ENCODE peak calls at places on chromosomes 3 and 15, in six cellular contexts. F, Q, E, Z, G and A are unnamed samples.

GRCh38 chr3:32502089-32502943 is at the start of gene CMTM6:
- DNase-seq in F (peak; percentile 82), Q (no peak), E (peak; percentile 91), Z (peak; percentile 79), G (peak; percentile 91), A (peak; percentile 94)

GRCh38 chr3:171415070-171415469 is 45.1 kb downstream of the TNIK start:
- DNase-seq in F (peak; percentile 93), Q (peak; percentile 10), E (no peak), Z (no peak), G (no peak), A (no peak)

GRCh38 chr3:56758539-56758981 is 43.2 kb downstream of the ARHGEF3 start:
- DNase-seq in F (peak; percentile 93), Q (peak; percentile 83), E (peak; percentile 63), Z (peak; percentile 60), G (no peak), A (peak; percentile 69)

GRCh38 chr3:28033059-28033784 is 208.2 kb upstream of the CMC1 start:
- DNase-seq in F (no peak), Q (no peak), E (no peak), Z (no peak), G (no peak), A (no peak)

GRCh38 chr3:32820971-32821685 is 3.3 kb downstream of the TRIM71 start:
- DNase-seq in F (no peak), Q (no peak), E (no peak), Z (no peak), G (no peak), A (no peak)

GRCh38 chr3:149382091-149382467 is 4.6 kb upstream of the TM4SF1 start:
- DNase-seq in F (peak; percentile 90), Q (peak; percentile 72), E (peak; percentile 53), Z (no peak), G (no peak), A (no peak)

GRCh38 chr3:128457918-128458317 is 8.8 kb downstream of the DNAJB8 start:
- DNase-seq in F (no peak), Q (no peak), E (no peak), Z (no peak), G (no peak), A (no peak)

GRCh38 chr15:81106560-81106959 is 27.5 kb upstream of the CFAP161 start:
- DNase-seq in F (peak; percentile 72), Q (peak; percentile 65), E (peak; percentile 69), Z (peak; percentile 62), G (no peak), A (peak; percentile 72)

GRCh38 chr3:69309810-69310209 is 76.1 kb downstream of the FRMD4B start:
- DNase-seq in F (peak; percentile 40), Q (peak; percentile 32), E (no peak), Z (peak; percentile 49), G (no peak), A (no peak)

GRCh38 chr15:64911317-64912186 is at the start of gene ANKDD1A:
- DNase-seq in F (peak; percentile 51), Q (no peak), E (peak; percentile 85), Z (peak; percentile 70), G (peak; percentile 83), A (peak; percentile 83)

GRCh38 chr15:58805095-58805494 is 34.0 kb downstream of the MINDY2 start:
- DNase-seq in F (no peak), Q (no peak), E (no peak), Z (no peak), G (no peak), A (no peak)

GRCh38 chr3:133820889-133821675 is 15.5 kb downstream of the SRPRB start:
- DNase-seq in F (no peak), Q (no peak), E (no peak), Z (no peak), G (no peak), A (no peak)

GRCh38 chr3:166829896-166830295 is 550.2 kb downstream of the ZBBX start:
- DNase-seq in F (no peak), Q (no peak), E (no peak), Z (peak; percentile 52), G (no peak), A (no peak)

GRCh38 chr3:123365450-123366143 is 83.3 kb downstream of the ADCY5 start:
- DNase-seq in F (no peak), Q (no peak), E (no peak), Z (peak; percentile 26), G (no peak), A (no peak)

GRCh38 chr15:57031605-57032004 is 113.2 kb downstream of the TCF12 start:
- DNase-seq in F (peak; percentile 57), Q (no peak), E (peak; percentile 14), Z (no peak), G (no peak), A (peak; percentile 13)

GRCh38 chr15:71785996-71786395 is 24.4 kb upstream of the NR2E3 start:
- DNase-seq in F (no peak), Q (no peak), E (no peak), Z (no peak), G (no peak), A (no peak)

GRCh38 chr3:159766563-159767185 is 222.0 kb upstream of the IL12A start:
- DNase-seq in F (peak; percentile 54), Q (no peak), E (no peak), Z (peak; percentile 66), G (no peak), A (no peak)

GRCh38 chr3:114456742-114457141 is 162.9 kb downstream of the TIGIT start:
- DNase-seq in F (no peak), Q (no peak), E (peak; percentile 24), Z (no peak), G (no peak), A (peak; percentile 24)

GRCh38 chr3:114453296-114453888 is 159.6 kb downstream of the TIGIT start:
- DNase-seq in F (no peak), Q (no peak), E (no peak), Z (no peak), G (no peak), A (no peak)

GRCh38 chr3:114452176-114452744 is 158.4 kb downstream of the TIGIT start:
- DNase-seq in F (peak; percentile 48), Q (no peak), E (no peak), Z (no peak), G (no peak), A (no peak)

GRCh38 chr3:114455432-114455831 is 161.6 kb downstream of the TIGIT start:
- DNase-seq in F (no peak), Q (no peak), E (no peak), Z (no peak), G (no peak), A (no peak)

GRCh38 chr3:114454592-114455251 is 160.9 kb downstream of the TIGIT start:
- DNase-seq in F (peak; percentile 61), Q (no peak), E (no peak), Z (no peak), G (no peak), A (no peak)
- TF ChIP-seq CTCF in F (no peak), Q (no peak), E (no peak), Z (no peak), G (no peak), A (no peak)

GRCh38 chr3:124800511-124801374 is 70.5 kb downstream of the UMPS start:
- DNase-seq in F (peak; percentile 63), Q (no peak), E (no peak), Z (no peak), G (peak; percentile 77), A (no peak)
- TF ChIP-seq CTCF in F (no peak), Q (no peak), E (no peak), Z (no peak), G (no peak), A (no peak)

GRCh38 chr15:68631621-68632051 is 52.8 kb downstream of the CORO2B start:
- DNase-seq in F (no peak), Q (no peak), E (no peak), Z (no peak), G (no peak), A (no peak)

GRCh38 chr15:68629519-68630204 is 50.9 kb downstream of the CORO2B start:
- DNase-seq in F (no peak), Q (no peak), E (no peak), Z (no peak), G (no peak), A (no peak)

GRCh38 chr15:68632101-68632500 is 53.3 kb downstream of the CORO2B start:
- DNase-seq in F (no peak), Q (no peak), E (no peak), Z (no peak), G (no peak), A (no peak)

GRCh38 chr15:68630205-68630555 is 51.4 kb downstream of the CORO2B start:
- DNase-seq in F (no peak), Q (no peak), E (no peak), Z (no peak), G (no peak), A (no peak)

GRCh38 chr15:68630836-68631235 is 52.0 kb downstream of the CORO2B start:
- DNase-seq in F (no peak), Q (no peak), E (no peak), Z (no peak), G (no peak), A (no peak)
- TF ChIP-seq CTCF in F (no peak), Q (peak; percentile 5), E (no peak), Z (no peak), G (no peak), A (no peak)

DNA sequence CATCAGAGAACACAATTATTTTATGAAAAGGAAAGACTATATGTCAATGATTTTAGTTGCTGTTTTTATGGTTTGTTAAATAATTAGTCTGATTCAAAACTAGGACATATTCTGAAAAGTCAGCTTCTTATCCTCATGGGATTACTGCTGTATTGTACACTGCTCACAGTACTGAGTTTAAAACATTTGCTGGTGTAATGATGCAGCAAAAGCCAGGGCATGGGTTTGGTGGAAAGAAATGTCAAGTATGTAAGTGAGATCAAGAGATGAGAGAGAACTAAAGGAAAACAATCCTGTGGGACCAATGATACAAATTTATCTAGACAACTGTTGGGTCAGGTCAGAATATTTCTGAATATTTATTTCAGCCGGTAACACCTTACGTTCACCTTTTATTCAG is 210.1 kb upstream of the ARHGEF26 start:
- DNase-seq in F (no peak), Q (no peak), E (no peak), Z (no peak), G (no peak), A (no peak)
- TF ChIP-seq CTCF in F (no peak), Q (no peak), E (no peak), Z (no peak), G (no peak), A (no peak)

DNA sequence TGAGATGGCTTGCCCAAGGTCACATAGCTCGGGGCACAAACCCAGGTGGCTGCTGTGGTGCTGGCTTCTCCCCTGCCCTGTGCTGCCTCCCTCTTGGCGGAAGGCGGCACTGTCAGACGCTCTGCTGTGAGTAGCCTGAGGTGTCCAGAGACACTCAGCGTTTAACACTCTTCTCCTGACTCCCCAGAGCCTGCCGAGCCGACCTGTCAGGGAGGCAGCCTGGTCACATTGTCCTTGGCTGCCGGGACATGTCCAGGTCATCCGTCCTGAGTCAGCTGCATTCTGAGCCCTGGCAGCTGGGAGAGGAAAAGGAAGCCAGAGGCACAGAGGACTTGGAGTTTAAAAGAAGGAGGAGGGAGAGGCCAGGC is 4.7 kb downstream of the LMAN1L start:
- DNase-seq in F (peak; percentile 14), Q (no peak), E (no peak), Z (peak; percentile 29), G (no peak), A (no peak)
- TF ChIP-seq CTCF in F (no peak), Q (peak; percentile 33), E (no peak), Z (peak; percentile 13), G (peak; percentile 48), A (no peak)

GRCh38 chr3:8713901-8714759 is 19.5 kb upstream of the CAV3 start:
- DNase-seq in F (no peak), Q (no peak), E (peak; percentile 42), Z (peak; percentile 14), G (no peak), A (no peak)
- TF ChIP-seq CTCF in F (no peak), Q (peak; percentile 32), E (peak; percentile 18), Z (peak; percentile 22), G (peak; percentile 36), A (peak; percentile 47)